ENCODE peak calls at places on chromosomes 4 and X, in six cellular contexts. P, Z, G, K, S and B are unnamed samples.

GRCh38 chrX:103539695-103540094 is 20.4 kb upstream of the RAB40A start:
- DNase-seq in S (no peak), G (no peak), K (no peak), P (no peak), Z (no peak), B (no peak)

GRCh38 chrX:153800746-153801145 is 6.3 kb downstream of the SSR4 start:
- DNase-seq in K (no peak), G (no peak), P (no peak), S (no peak), Z (no peak), B (no peak)

GRCh38 chrX:49171752-49172279 is at the start of gene PLP2:
- DNase-seq in S (peak), K (peak), Z (peak), G (no peak), P (peak), B (peak)

GRCh38 chr4:148359769-148360168 is 82.4 kb downstream of the NR3C2 start:
- DNase-seq in K (no peak), G (no peak), Z (no peak), P (no peak), S (no peak), B (no peak)

GRCh38 chr4:85736576-85736975 is 261.6 kb downstream of the ARHGAP24 start:
- DNase-seq in S (no peak), G (no peak), K (no peak), P (no peak), Z (no peak), B (no peak)

GRCh38 chr4:113327513-113327912 is 278.1 kb downstream of the ANK2 start:
- DNase-seq in P (no peak), K (no peak), S (peak), Z (no peak), G (no peak), B (no peak)

GRCh38 chr4:125750827-125751466 is 436.2 kb downstream of the FAT4 start:
- DNase-seq in G (no peak), P (no peak), Z (no peak), S (peak), K (no peak), B (no peak)

GRCh38 chrX:17860811-17861495 is at the start of gene RAI2:
- DNase-seq in S (no peak), Z (no peak), K (no peak), P (peak), G (peak), B (peak)

GRCh38 chr4:108492816-108493595 is 127.4 kb upstream of the RPL34 start:
- DNase-seq in Z (no peak), K (peak), S (peak), P (peak), G (no peak), B (peak)

GRCh38 chrX:71652405-71652804 is 14.9 kb upstream of the LOC101059915 start:
- DNase-seq in Z (no peak), G (no peak), S (peak), P (no peak), K (peak), B (peak)

GRCh38 chr4:30600246-30600645 is 119.9 kb upstream of the PCDH7 start:
- DNase-seq in K (no peak), Z (no peak), S (no peak), G (no peak), P (no peak), B (no peak)

GRCh38 chrX:874061-874460 is 243.5 kb downstream of the SHOX start:
- DNase-seq in K (no peak), G (no peak), S (no peak), P (no peak), Z (no peak), B (no peak)

GRCh38 chr4:149120331-149121014 is 678.3 kb upstream of the NR3C2 start:
- DNase-seq in S (peak), Z (no peak), G (no peak), P (no peak), K (no peak), B (no peak)

GRCh38 chrX:10749113-10749512 is 128.7 kb upstream of the MID1 start:
- DNase-seq in Z (no peak), S (no peak), P (no peak), G (no peak), K (no peak), B (no peak)

GRCh38 chrX:18146954-18147353 is 73.7 kb downstream of the BEND2 start:
- DNase-seq in S (peak), G (no peak), Z (no peak), P (no peak), K (no peak), B (no peak)

GRCh38 chr4:184148871-184149637 is 68.6 kb downstream of the ENPP6 start:
- DNase-seq in P (no peak), K (no peak), S (no peak), Z (no peak), G (no peak), B (no peak)

GRCh38 chrX:52363247-52363883 is 5.5 kb upstream of the XAGE2 start:
- DNase-seq in G (no peak), Z (no peak), P (no peak), S (no peak), K (no peak), B (no peak)

GRCh38 chrX:50103866-50104566 is 96.8 kb downstream of the AKAP4 start:
- DNase-seq in Z (no peak), S (no peak), K (no peak), G (no peak), P (no peak), B (no peak)

GRCh38 chr4:164613761-164614277 is 140.1 kb upstream of the SMIM31 start:
- DNase-seq in S (no peak), P (no peak), G (no peak), K (no peak), Z (no peak), B (no peak)

GRCh38 chrX:107565916-107566602 is 62.3 kb upstream of the PRPS1 start:
- DNase-seq in S (peak), K (no peak), G (no peak), Z (no peak), P (no peak), B (no peak)

GRCh38 chrX:153226344-153227190 is 47.5 kb downstream of the MAGEA1 start:
- DNase-seq in G (no peak), K (no peak), Z (no peak), S (peak), P (no peak), B (no peak)

GRCh38 chr4:80231180-80231579 is 33.9 kb downstream of the PRDM8 start:
- DNase-seq in Z (no peak), P (no peak), K (no peak), G (no peak), S (peak), B (no peak)

GRCh38 chr4:106365613-106366012 is 3.0 kb downstream of the GIMD1 start:
- DNase-seq in Z (no peak), S (peak), P (no peak), G (no peak), K (no peak), B (no peak)

GRCh38 chr4:113760094-113760851 is 1.3 kb downstream of the CAMK2D start:
- DNase-seq in K (peak), Z (peak), P (peak), S (peak), G (no peak), B (peak)

GRCh38 chr4:89110986-89111832 is at the start of gene TIGD2:
- DNase-seq in G (peak), K (peak), S (peak), P (peak), Z (peak), B (peak)

GRCh38 chrX:34557733-34558132 is 99.4 kb downstream of the TMEM47 start:
- DNase-seq in G (no peak), P (no peak), Z (no peak), S (no peak), K (no peak), B (no peak)

GRCh38 chr4:21827575-21827974 is 121.0 kb downstream of the KCNIP4 start:
- DNase-seq in Z (no peak), P (no peak), K (no peak), G (no peak), S (no peak), B (no peak)

GRCh38 chrX:107537815-107538214 is 88.4 kb downstream of the FRMPD3 start:
- DNase-seq in S (peak), P (no peak), K (no peak), G (no peak), Z (no peak), B (peak)

GRCh38 chr4:176668324-176668723 is 124.4 kb downstream of the VEGFC start:
- DNase-seq in G (no peak), K (no peak), Z (no peak), P (no peak), S (no peak), B (no peak)

GRCh38 chr4:121307441-121308327 is 73.1 kb downstream of the QRFPR start:
- DNase-seq in G (no peak), P (no peak), S (peak), Z (no peak), K (peak), B (peak)

GRCh38 chr4:88771883-88772450 is 74.3 kb upstream of the NAP1L5 start:
- DNase-seq in Z (no peak), K (no peak), P (no peak), S (no peak), G (no peak), B (no peak)